ENCODE peak calls at places on chromosomes 7 and 10, in nine cellular contexts. Q is PC-3, E is HCT116, N is MM.1S, W is hepatocyte, X is GM23338, Y is neural progenitor cell, V is GM23248, A is SK-N-SH. S is an unnamed sample.

GRCh38 chr7:49639808-49640207 is 133.6 kb upstream of the VWC2 start:
- DNase-seq in Q (no peak), E (no peak), N (no peak), W (no peak), X (no peak), Y (no peak), V (no peak), A (no peak), S (no peak)

GRCh38 chr7:150923191-150923590 is 54.9 kb downstream of the KCNH2 start:
- DNase-seq in Q (peak), E (no peak), N (no peak), W (no peak), X (no peak), Y (no peak), V (no peak), A (no peak), S (no peak)

GRCh38 chr7:152527610-152528032 is 91.8 kb upstream of the KMT2C start:
- DNase-seq in Q (no peak), E (no peak), N (no peak), W (no peak), X (no peak), Y (no peak), V (peak), A (no peak), S (no peak)

GRCh38 chr7:33534830-33535229 is 370.5 kb upstream of the BMPER start:
- DNase-seq in Q (no peak), E (no peak), N (no peak), W (peak), X (peak), Y (no peak), V (peak), A (no peak), S (no peak)

GRCh38 chr7:66356277-66356721 is 151.2 kb downstream of the TPST1 start:
- DNase-seq in Q (no peak), E (peak), N (no peak), W (no peak), X (no peak), Y (no peak), V (peak), A (no peak), S (no peak)

GRCh38 chr7:81470724-81471379 is 299.0 kb downstream of the HGF start:
- DNase-seq in Q (no peak), E (no peak), N (no peak), W (no peak), X (no peak), Y (no peak), V (no peak), A (no peak), S (no peak)

GRCh38 chr7:17142831-17143541 is 155.5 kb upstream of the AHR start:
- DNase-seq in Q (peak), E (no peak), N (no peak), W (no peak), X (no peak), Y (no peak), V (peak), A (no peak), S (no peak)

GRCh38 chr7:116522247-116522646 is 2.6 kb upstream of the CAV1 start:
- DNase-seq in Q (peak), E (peak), N (no peak), W (no peak), X (peak), Y (no peak), V (peak), A (no peak), S (no peak)

GRCh38 chr10:95229724-95230627 is 35.9 kb downstream of the ACSM6 start:
- DNase-seq in Q (peak), E (peak), N (no peak), W (peak), X (peak), Y (peak), V (peak), A (no peak), S (no peak)

GRCh38 chr7:69283421-69283820 is 314.9 kb upstream of the AUTS2 start:
- DNase-seq in Q (no peak), E (no peak), N (no peak), W (peak), X (no peak), Y (no peak), V (no peak), A (no peak), S (no peak)

GRCh38 chr7:1638113-1638726 is 31.9 kb upstream of the ELFN1 start:
- DNase-seq in Q (no peak), E (no peak), N (no peak), W (no peak), X (peak), Y (peak), V (peak), A (no peak), S (no peak)

GRCh38 chr7:42730621-42731020 is 181.2 kb downstream of the C7orf25 start:
- DNase-seq in Q (no peak), E (no peak), N (no peak), W (no peak), X (no peak), Y (no peak), V (no peak), A (no peak), S (no peak)

GRCh38 chr10:26331376-26331775 is 106.8 kb upstream of the APBB1IP start:
- DNase-seq in Q (no peak), E (no peak), N (no peak), W (no peak), X (no peak), Y (no peak), V (peak), A (no peak), S (no peak)

GRCh38 chr7:139675127-139676110 is 102.4 kb downstream of the HIPK2 start:
- DNase-seq in Q (no peak), E (no peak), N (no peak), W (no peak), X (no peak), Y (no peak), V (peak), A (no peak), S (no peak)

GRCh38 chr7:32102432-32102851 is 32.2 kb upstream of the PDE1C start:
- DNase-seq in Q (peak), E (no peak), N (no peak), W (no peak), X (no peak), Y (no peak), V (no peak), A (no peak), S (no peak)

GRCh38 chr10:117334921-117335320 is 40.3 kb downstream of the PDZD8 start:
- DNase-seq in Q (no peak), E (no peak), N (no peak), W (no peak), X (no peak), Y (no peak), V (no peak), A (no peak), S (no peak)

GRCh38 chr10:33612116-33612515 is 277.6 kb upstream of the NRP1 start:
- DNase-seq in Q (no peak), E (no peak), N (no peak), W (no peak), X (no peak), Y (no peak), V (peak), A (no peak), S (no peak)

GRCh38 chr10:33612551-33612950 is 278.1 kb upstream of the NRP1 start:
- DNase-seq in Q (no peak), E (no peak), N (peak), W (peak), X (no peak), Y (no peak), V (peak), A (no peak), S (no peak)

GRCh38 chr10:33611423-33611822 is 277.0 kb upstream of the NRP1 start:
- DNase-seq in Q (no peak), E (no peak), N (no peak), W (no peak), X (no peak), Y (no peak), V (no peak), A (no peak), S (no peak)

DNA sequence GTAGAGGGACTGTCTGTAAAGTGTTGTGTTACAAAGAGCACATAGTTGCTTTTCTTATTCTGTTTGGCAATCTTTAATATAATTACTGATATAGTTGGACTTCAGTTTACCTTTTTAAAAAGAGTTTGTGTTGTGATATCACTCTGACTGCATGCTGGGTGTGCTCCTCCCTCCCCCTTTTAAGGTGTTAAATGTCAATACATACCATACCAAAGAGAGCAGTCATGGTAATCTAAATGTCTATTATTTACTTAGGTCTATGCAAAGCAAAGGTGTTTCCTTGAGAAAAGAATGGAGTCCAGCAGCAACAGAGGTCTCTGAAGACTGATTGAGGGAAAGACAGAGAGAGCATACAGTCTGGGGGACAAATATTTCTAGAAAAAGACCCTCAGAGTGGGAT is 275.1 kb upstream of the NRP1 start:
- DNase-seq in Q (peak), E (no peak), N (no peak), W (peak), X (no peak), Y (no peak), V (no peak), A (no peak), S (no peak)
- TF ChIP-seq EZH2phosphoT487 in Q (no peak), E (no peak), N (no peak), W (no peak), X (no peak), Y (no peak), V (no peak), A (no peak), S (no peak)

GRCh38 chr10:70692043-70692603 is 19.8 kb downstream of the ADAMTS14 start:
- DNase-seq in Q (no peak), E (no peak), N (no peak), W (no peak), X (no peak), Y (peak), V (peak), A (no peak), S (no peak)
- H3K4me3 ChIP-seq in Q (no peak), E (no peak), N (no peak), W (no peak), X (no peak), Y (no peak), V (no peak), A (no peak), S (no peak)

GRCh38 chr10:77226434-77226833 is 411.2 kb downstream of the KCNMA1 start:
- DNase-seq in Q (no peak), E (no peak), N (no peak), W (no peak), X (no peak), Y (no peak), V (no peak), A (no peak), S (no peak)
- H3K27ac ChIP-seq in Q (no peak), E (no peak), N (no peak), W (no peak), X (no peak), Y (no peak), V (no peak), A (no peak), S (no peak)

GRCh38 chr10:99533496-99534455 is 1.0 kb downstream of the NKX2-3 start:
- DNase-seq in Q (no peak), E (no peak), N (no peak), W (no peak), X (peak), Y (peak), V (no peak), A (peak), S (no peak)
- TF ChIP-seq EZH2phosphoT487 in Q (no peak), E (no peak), N (no peak), W (peak), X (peak), Y (no peak), V (peak), A (no peak), S (no peak)

DNA sequence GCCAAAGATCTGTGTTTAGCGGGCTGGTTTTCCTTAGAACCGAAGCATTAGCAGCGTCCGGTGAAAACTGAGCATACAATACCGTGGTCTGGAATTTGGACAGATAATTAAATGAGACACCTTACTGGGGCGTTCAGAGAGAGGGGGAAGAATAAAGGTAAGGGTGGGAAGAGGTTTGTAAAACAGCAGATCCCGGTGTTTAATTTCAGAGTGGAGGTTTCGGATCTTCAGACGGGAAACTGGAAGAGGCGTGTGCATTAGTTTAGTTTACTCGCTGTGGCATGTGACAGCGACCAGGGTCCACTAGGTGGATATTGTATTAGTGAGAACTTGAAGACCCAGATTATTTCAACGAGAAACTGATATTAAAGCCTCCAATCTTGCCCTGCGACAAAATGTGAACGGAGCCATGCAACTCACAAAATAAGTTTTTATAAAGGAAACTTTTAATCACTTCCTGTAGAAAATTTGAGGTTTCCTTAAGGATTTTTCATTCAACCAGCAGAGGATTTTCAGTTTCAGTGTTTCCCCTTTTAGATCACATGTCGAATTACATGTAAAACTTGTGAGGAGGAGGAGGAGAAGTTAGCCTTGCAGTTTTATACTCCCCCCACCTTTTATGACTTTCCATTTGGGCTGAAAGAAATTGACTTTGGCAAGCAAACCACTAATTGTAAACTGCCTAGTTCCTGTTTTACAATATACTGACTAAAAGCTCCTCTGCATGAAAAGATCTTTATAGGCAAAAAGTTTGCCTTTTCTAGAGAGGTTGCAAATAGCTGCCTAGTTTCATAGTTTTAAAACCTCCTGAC is 2.8 kb downstream of the BAMBI start:
- DNase-seq in Q (peak), E (no peak), N (no peak), W (peak), X (no peak), Y (peak), V (no peak), A (peak), S (peak)
- H3K4me3 ChIP-seq in Q (peak), E (no peak), N (no peak), W (peak), X (peak), Y (peak), V (no peak), A (peak), S (peak)

GRCh38 chr7:85160223-85160622 is 26.6 kb downstream of the SEMA3D start:
- DNase-seq in Q (peak), E (no peak), N (peak), W (no peak), X (no peak), Y (no peak), V (peak), A (no peak), S (no peak)
- H3K27ac ChIP-seq in Q (peak), E (no peak), N (no peak), W (no peak), X (no peak), Y (no peak), V (peak), A (no peak), S (no peak)

GRCh38 chr10:58651040-58651439 is 138.4 kb downstream of the BICC1 start:
- DNase-seq in Q (no peak), E (no peak), N (no peak), W (peak), X (no peak), Y (no peak), V (peak), A (peak), S (no peak)
- TF ChIP-seq EZH2phosphoT487 in Q (no peak), E (no peak), N (no peak), W (no peak), X (no peak), Y (no peak), V (no peak), A (no peak), S (no peak)

DNA sequence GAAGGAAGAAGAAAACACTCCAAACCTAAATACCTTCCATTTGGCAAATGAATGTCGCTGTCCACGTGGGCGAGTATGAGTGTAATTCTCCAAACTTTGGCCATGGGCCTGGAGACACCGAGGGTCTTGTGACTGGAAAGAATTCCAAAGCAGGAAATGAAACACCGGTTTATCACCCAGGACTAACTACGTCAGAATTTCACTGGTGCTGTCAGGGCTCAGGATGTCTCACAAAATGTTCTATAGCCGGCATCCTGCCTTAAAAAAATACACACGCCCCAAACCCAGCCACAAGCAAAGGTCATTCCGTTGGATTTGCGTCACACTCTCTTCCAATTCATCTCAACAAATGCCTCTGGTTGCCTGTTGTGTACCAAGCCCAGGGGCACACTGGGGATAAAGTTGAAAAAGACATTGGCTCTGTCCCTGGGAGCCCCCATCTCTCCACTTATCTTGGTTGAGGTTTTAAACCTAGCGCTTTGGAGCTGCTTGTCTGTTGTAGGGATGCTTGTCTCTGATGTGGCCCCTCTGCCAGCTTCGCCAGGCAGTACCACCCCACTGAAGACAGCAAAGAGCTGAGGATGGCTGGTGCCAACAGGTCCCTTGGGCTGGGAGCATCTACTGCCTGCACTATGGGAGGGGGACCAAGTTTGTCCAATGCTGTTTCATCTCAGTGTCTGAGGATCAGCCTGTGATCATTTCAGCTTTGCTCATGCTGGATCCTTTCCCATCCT is 31.2 kb downstream of the GSTO2 start:
- DNase-seq in Q (peak), E (no peak), N (no peak), W (peak), X (no peak), Y (no peak), V (peak), A (no peak), S (no peak)
- H3K4me3 ChIP-seq in Q (no peak), E (no peak), N (peak), W (no peak), X (no peak), Y (no peak), V (peak), A (peak), S (no peak)

GRCh38 chr10:51001587-51001986 is 72.7 kb upstream of the PRKG1 start:
- DNase-seq in Q (peak), E (no peak), N (no peak), W (peak), X (peak), Y (peak), V (peak), A (peak), S (peak)

GRCh38 chr10:50997461-50997860 is 76.8 kb upstream of the PRKG1 start:
- DNase-seq in Q (no peak), E (no peak), N (no peak), W (no peak), X (no peak), Y (no peak), V (no peak), A (no peak), S (no peak)

GRCh38 chr10:50999163-50999562 is 75.1 kb upstream of the PRKG1 start:
- DNase-seq in Q (no peak), E (no peak), N (no peak), W (no peak), X (no peak), Y (no peak), V (peak), A (no peak), S (no peak)

GRCh38 chr10:51000164-51000563 is 74.1 kb upstream of the PRKG1 start:
- DNase-seq in Q (peak), E (no peak), N (no peak), W (no peak), X (no peak), Y (no peak), V (peak), A (no peak), S (no peak)

GRCh38 chr10:51000976-51001375 is 73.3 kb upstream of the PRKG1 start:
- DNase-seq in Q (no peak), E (no peak), N (no peak), W (no peak), X (no peak), Y (no peak), V (peak), A (no peak), S (no peak)
- H3K27ac ChIP-seq in Q (no peak), E (no peak), N (no peak), W (no peak), X (no peak), Y (no peak), V (peak), A (no peak), S (no peak)

S was measured in OCI-LY7.